ENCODE peak calls at places on chromosomes 11 and 22, in six cellular contexts. One of them, this sample, is unnamed.

GRCh38 chr22:46569848-46570695 is 32.7 kb upstream of the CELSR1 start:
- DNase-seq in left ventricle myocardium inferior: peak
- DNase-seq in epithelial cell of esophagus: no peak
- DNase-seq in kidney: peak
- DNase-seq in fibroblast of the aortic adventitia: no peak
- DNase-seq in H7: no peak
- DNase-seq in this sample: no peak

GRCh38 chr11:116535954-116536353 is 236.8 kb downstream of the BUD13 start:
- DNase-seq in left ventricle myocardium inferior: no peak
- DNase-seq in epithelial cell of esophagus: no peak
- DNase-seq in kidney: no peak
- DNase-seq in fibroblast of the aortic adventitia: no peak
- DNase-seq in H7: peak
- DNase-seq in this sample: no peak

GRCh38 chr22:47296405-47297260 is 534.2 kb downstream of the TBC1D22A start:
- DNase-seq in left ventricle myocardium inferior: no peak
- DNase-seq in epithelial cell of esophagus: no peak
- DNase-seq in kidney: no peak
- DNase-seq in fibroblast of the aortic adventitia: no peak
- DNase-seq in H7: peak
- DNase-seq in this sample: no peak

GRCh38 chr11:57414612-57415212 is 12.2 kb downstream of the SLC43A3 start:
- DNase-seq in left ventricle myocardium inferior: no peak
- DNase-seq in epithelial cell of esophagus: no peak
- DNase-seq in kidney: no peak
- DNase-seq in fibroblast of the aortic adventitia: no peak
- DNase-seq in H7: no peak
- DNase-seq in this sample: no peak

GRCh38 chr22:22890085-22890484 is 2.5 kb downstream of the IGLL5 start:
- DNase-seq in left ventricle myocardium inferior: no peak
- DNase-seq in epithelial cell of esophagus: no peak
- DNase-seq in kidney: no peak
- DNase-seq in fibroblast of the aortic adventitia: no peak
- DNase-seq in H7: no peak
- DNase-seq in this sample: no peak

GRCh38 chr11:10490398-10491232 is 35.6 kb downstream of the AMPD3 start:
- DNase-seq in left ventricle myocardium inferior: peak
- DNase-seq in epithelial cell of esophagus: peak
- DNase-seq in kidney: peak
- DNase-seq in fibroblast of the aortic adventitia: peak
- DNase-seq in H7: peak
- DNase-seq in this sample: peak

GRCh38 chr11:72832301-72833082 is 18.3 kb downstream of the ATG16L2 start:
- DNase-seq in left ventricle myocardium inferior: no peak
- DNase-seq in epithelial cell of esophagus: no peak
- DNase-seq in kidney: no peak
- DNase-seq in fibroblast of the aortic adventitia: no peak
- DNase-seq in H7: peak
- DNase-seq in this sample: no peak

GRCh38 chr11:72629266-72629665 is 45.0 kb downstream of the PDE2A start:
- DNase-seq in left ventricle myocardium inferior: peak
- DNase-seq in epithelial cell of esophagus: no peak
- DNase-seq in kidney: no peak
- DNase-seq in fibroblast of the aortic adventitia: peak
- DNase-seq in H7: no peak
- DNase-seq in this sample: no peak

GRCh38 chr22:25900880-25901279 is 158.9 kb downstream of the MYO18B start:
- DNase-seq in left ventricle myocardium inferior: no peak
- DNase-seq in epithelial cell of esophagus: no peak
- DNase-seq in kidney: no peak
- DNase-seq in fibroblast of the aortic adventitia: no peak
- DNase-seq in H7: peak
- DNase-seq in this sample: no peak

GRCh38 chr22:32619614-32620426 is 145.2 kb downstream of the FBXO7 start:
- DNase-seq in left ventricle myocardium inferior: peak
- DNase-seq in epithelial cell of esophagus: no peak
- DNase-seq in kidney: no peak
- DNase-seq in fibroblast of the aortic adventitia: peak
- DNase-seq in H7: no peak
- DNase-seq in this sample: no peak

GRCh38 chr22:47053865-47054185 is 291.4 kb downstream of the TBC1D22A start:
- DNase-seq in left ventricle myocardium inferior: no peak
- DNase-seq in epithelial cell of esophagus: peak
- DNase-seq in kidney: peak
- DNase-seq in fibroblast of the aortic adventitia: peak
- DNase-seq in H7: no peak
- DNase-seq in this sample: no peak

GRCh38 chr11:111417766-111418435 is 38.8 kb upstream of the POU2AF1 start:
- DNase-seq in left ventricle myocardium inferior: peak
- DNase-seq in epithelial cell of esophagus: no peak
- DNase-seq in kidney: no peak
- DNase-seq in fibroblast of the aortic adventitia: peak
- DNase-seq in H7: no peak
- DNase-seq in this sample: no peak

GRCh38 chr11:94934836-94935235 is 38.5 kb downstream of the CWC15 start:
- DNase-seq in left ventricle myocardium inferior: no peak
- DNase-seq in epithelial cell of esophagus: no peak
- DNase-seq in kidney: no peak
- DNase-seq in fibroblast of the aortic adventitia: no peak
- DNase-seq in H7: no peak
- DNase-seq in this sample: no peak

GRCh38 chr11:4804280-4804679 is at the start of gene OR52R1:
- DNase-seq in left ventricle myocardium inferior: no peak
- DNase-seq in epithelial cell of esophagus: no peak
- DNase-seq in kidney: no peak
- DNase-seq in fibroblast of the aortic adventitia: no peak
- DNase-seq in H7: no peak
- DNase-seq in this sample: no peak

GRCh38 chr11:68584097-68584496 is 100.2 kb upstream of the GAL start:
- DNase-seq in left ventricle myocardium inferior: peak
- DNase-seq in epithelial cell of esophagus: peak
- DNase-seq in kidney: no peak
- DNase-seq in fibroblast of the aortic adventitia: peak
- DNase-seq in H7: peak
- DNase-seq in this sample: no peak

GRCh38 chr11:12469451-12469850 is 92.1 kb downstream of the PARVA start:
- DNase-seq in left ventricle myocardium inferior: no peak
- DNase-seq in epithelial cell of esophagus: no peak
- DNase-seq in kidney: no peak
- DNase-seq in fibroblast of the aortic adventitia: peak
- DNase-seq in H7: no peak
- DNase-seq in this sample: no peak

GRCh38 chr11:65979261-65979759 is 17.8 kb downstream of the SART1 start:
- DNase-seq in left ventricle myocardium inferior: no peak
- DNase-seq in epithelial cell of esophagus: no peak
- DNase-seq in kidney: peak
- DNase-seq in fibroblast of the aortic adventitia: no peak
- DNase-seq in H7: no peak
- DNase-seq in this sample: no peak

GRCh38 chr11:40306938-40307548 is 1152.4 kb downstream of the LRRC4C start:
- DNase-seq in left ventricle myocardium inferior: no peak
- DNase-seq in epithelial cell of esophagus: peak
- DNase-seq in kidney: no peak
- DNase-seq in fibroblast of the aortic adventitia: peak
- DNase-seq in H7: peak
- DNase-seq in this sample: peak

GRCh38 chr22:20247608-20248171 is 20.4 kb downstream of the RTN4R start:
- DNase-seq in left ventricle myocardium inferior: no peak
- DNase-seq in epithelial cell of esophagus: no peak
- DNase-seq in kidney: no peak
- DNase-seq in fibroblast of the aortic adventitia: no peak
- DNase-seq in H7: no peak
- DNase-seq in this sample: no peak

GRCh38 chr22:23067023-23067650 is 3.2 kb upstream of the GNAZ start:
- DNase-seq in left ventricle myocardium inferior: no peak
- DNase-seq in epithelial cell of esophagus: no peak
- DNase-seq in kidney: peak
- DNase-seq in fibroblast of the aortic adventitia: no peak
- DNase-seq in H7: peak
- DNase-seq in this sample: no peak